ENCODE peak calls at places on chromosomes 1 and 21, in ten cellular contexts. P is A549; U is BJ; B is amniotic stem cell; E is activated effector memory CD4-positive, alpha-beta T cell treated with Interleukin-2 at 50 U/mL for 16 hours; Q is activated CD4-positive, alpha-beta T cell treated with anti-CD3 and anti-CD28 coated beads, Interleukin-2, amount 10 ng/mL, durations not matched to agents 7 days and 5 days; I is caudate nucleus; O is amygdala; S is T follicular helper cell; H is GM13977. Z is an unnamed sample.

GRCh38 chr1:230138561-230139239 is 71.7 kb downstream of the GALNT2 start:
- DNase-seq in P (no peak), U (no peak), B (no peak), E (no peak), Q (no peak), I (no peak), O (no peak), S (no peak), H (no peak), Z (no peak)

GRCh38 chr1:185144233-185144632 is 12.5 kb downstream of the TRMT1L start:
- DNase-seq in P (no peak), U (no peak), B (no peak), E (no peak), Q (no peak), I (no peak), O (no peak), S (no peak), H (no peak), Z (no peak)

GRCh38 chr21:32328595-32328994 is 29.9 kb downstream of the MRAP start:
- DNase-seq in P (no peak), U (no peak), B (no peak), E (no peak), Q (no peak), I (no peak), O (no peak), S (no peak), H (no peak), Z (no peak)

GRCh38 chr1:4122513-4123160 is 222.6 kb upstream of the C1orf174 start:
- DNase-seq in P (no peak), U (no peak), B (no peak), E (no peak), Q (no peak), I (no peak), O (no peak), S (no peak), H (no peak), Z (no peak)

GRCh38 chr1:153374077-153374476 is 1.3 kb downstream of the S100A12 start:
- DNase-seq in P (no peak), U (no peak), B (no peak), E (no peak), Q (no peak), I (no peak), O (no peak), S (no peak), H (no peak), Z (no peak)

GRCh38 chr1:219657186-219657585 is 44.3 kb upstream of the ZC3H11B start:
- DNase-seq in P (no peak), U (no peak), B (no peak), E (no peak), Q (no peak), I (no peak), O (no peak), S (no peak), H (no peak), Z (no peak)

GRCh38 chr1:171257207-171258052 is 9.1 kb downstream of the FMO1 start:
- DNase-seq in P (no peak), U (no peak), B (no peak), E (no peak), Q (no peak), I (no peak), O (no peak), S (no peak), H (no peak), Z (no peak)

GRCh38 chr1:56068210-56068609 is 511.2 kb downstream of the PLPP3 start:
- DNase-seq in P (no peak), U (no peak), B (no peak), E (no peak), Q (no peak), I (no peak), O (no peak), S (no peak), H (no peak), Z (no peak)

GRCh38 chr1:41500378-41500777 is 15.9 kb upstream of the EDN2 start:
- DNase-seq in P (peak; percentile 44), U (no peak), B (no peak), E (no peak), Q (no peak), I (no peak), O (no peak), S (no peak), H (no peak), Z (no peak)

GRCh38 chr21:14120091-14120734 is 90.5 kb downstream of the LIPI start:
- DNase-seq in P (no peak), U (no peak), B (no peak), E (no peak), Q (peak; percentile 51), I (no peak), O (peak; percentile 17), S (no peak), H (peak; percentile 22), Z (peak; percentile 29)

GRCh38 chr1:163169553-163169952 is 33.2 kb downstream of the RGS5 start:
- DNase-seq in P (no peak), U (no peak), B (no peak), E (no peak), Q (no peak), I (no peak), O (no peak), S (no peak), H (no peak), Z (no peak)

GRCh38 chr1:153944822-153945117 is 1.7 kb downstream of the DENND4B start:
- DNase-seq in P (no peak), U (no peak), B (no peak), E (no peak), Q (no peak), I (no peak), O (no peak), S (no peak), H (no peak), Z (no peak)

GRCh38 chr1:101187287-101187686 is 49.5 kb upstream of the S1PR1 start:
- DNase-seq in P (no peak), U (no peak), B (no peak), E (no peak), Q (no peak), I (no peak), O (no peak), S (no peak), H (no peak), Z (no peak)

GRCh38 chr1:5969168-5969567 is 23.1 kb downstream of the NPHP4 start:
- DNase-seq in P (no peak), U (no peak), B (no peak), E (no peak), Q (no peak), I (no peak), O (no peak), S (no peak), H (no peak), Z (no peak)

GRCh38 chr1:5161372-5161771 is 507.0 kb downstream of the AJAP1 start:
- DNase-seq in P (no peak), U (no peak), B (no peak), E (no peak), Q (no peak), I (no peak), O (no peak), S (no peak), H (no peak), Z (no peak)

GRCh38 chr21:42234464-42235241 is 15.7 kb downstream of the ABCG1 start:
- DNase-seq in P (peak; percentile 28), U (no peak), B (no peak), E (peak; percentile 69), Q (peak; percentile 79), I (no peak), O (peak; percentile 61), S (peak; percentile 83), H (peak; percentile 82), Z (peak; percentile 79)

GRCh38 chr1:17272641-17273040 is 23.7 kb downstream of the PADI3 start:
- DNase-seq in P (no peak), U (no peak), B (no peak), E (no peak), Q (no peak), I (no peak), O (no peak), S (no peak), H (no peak), Z (no peak)

GRCh38 chr1:46983825-46984586 is 39.5 kb upstream of the CYP4X1 start:
- DNase-seq in P (no peak), U (no peak), B (no peak), E (no peak), Q (no peak), I (no peak), O (no peak), S (no peak), H (no peak), Z (no peak)

GRCh38 chr1:213681788-213682340 is 305.9 kb upstream of the PROX1 start:
- DNase-seq in P (no peak), U (no peak), B (no peak), E (no peak), Q (no peak), I (no peak), O (no peak), S (no peak), H (no peak), Z (no peak)

GRCh38 chr1:39003464-39003752 is 12.3 kb downstream of the AKIRIN1 start:
- DNase-seq in P (no peak), U (no peak), B (no peak), E (no peak), Q (no peak), I (no peak), O (no peak), S (no peak), H (no peak), Z (no peak)

GRCh38 chr1:19463204-19463803 is 22.0 kb downstream of the CAPZB start:
- DNase-seq in P (no peak), U (no peak), B (no peak), E (peak; percentile 69), Q (peak; percentile 84), I (no peak), O (no peak), S (peak; percentile 63), H (no peak), Z (peak; percentile 62)

GRCh38 chr1:178864326-178864725 is 6.6 kb downstream of the ANGPTL1 start:
- DNase-seq in P (no peak), U (no peak), B (no peak), E (no peak), Q (no peak), I (no peak), O (no peak), S (no peak), H (no peak), Z (no peak)

GRCh38 chr1:116284819-116285390 is 88.1 kb upstream of the ATP1A1 start:
- DNase-seq in P (no peak), U (no peak), B (no peak), E (no peak), Q (no peak), I (no peak), O (no peak), S (no peak), H (no peak), Z (no peak)

GRCh38 chr1:218499021-218499691 is 154.0 kb downstream of the TGFB2 start:
- DNase-seq in P (no peak), U (peak; percentile 100), B (peak; percentile 43), E (no peak), Q (no peak), I (no peak), O (no peak), S (no peak), H (no peak), Z (no peak)

GRCh38 chr1:167529829-167530474 is 11.6 kb upstream of the CD247 start:
- DNase-seq in P (no peak), U (no peak), B (no peak), E (no peak), Q (no peak), I (no peak), O (no peak), S (no peak), H (no peak), Z (no peak)

GRCh38 chr1:226569879-226570547 is 21.4 kb downstream of the STUM start:
- DNase-seq in P (peak; percentile 70), U (no peak), B (no peak), E (no peak), Q (no peak), I (no peak), O (no peak), S (no peak), H (peak; percentile 53), Z (no peak)

GRCh38 chr1:165383067-165383466 is 26.6 kb upstream of the LMX1A start:
- DNase-seq in P (no peak), U (peak; percentile 56), B (no peak), E (no peak), Q (no peak), I (peak; percentile 24), O (peak; percentile 2), S (no peak), H (no peak), Z (no peak)

GRCh38 chr21:31658053-31658452 is 1.4 kb upstream of the SOD1 start:
- DNase-seq in P (no peak), U (no peak), B (no peak), E (no peak), Q (no peak), I (no peak), O (no peak), S (no peak), H (no peak), Z (no peak)

Z was measured in activated T-helper 2 cell treated with anti-CD3 and anti-CD28 coated beads, Interferon-gamma antibody, Interleukin-2, Interleukin-4, amounts not matched to agents 10 μg/mL and 5 μg/mL and 100 μg/mL, durations not matched to agents 14 hours and 24 hours and 36 hours.